ENCODE peak calls at places on chromosome 21, in four cellular contexts. V is K562, M is GM12878, H is HepG2. Q is an unnamed sample.

GRCh38 chr21:44872568-44873355 is 728 bp downstream of the PTTG1IP start:
- DNase-seq in V (peak), M (no peak), H (no peak), Q (no peak)

GRCh38 chr21:42833439-42833815 is 45.9 kb downstream of the WDR4 start:
- DNase-seq in V (peak), M (peak), H (peak), Q (peak)

GRCh38 chr21:26135520-26135919 is 35.0 kb downstream of the APP start:
- DNase-seq in V (no peak), M (no peak), H (no peak), Q (no peak)

GRCh38 chr21:27532081-27532480 is 565.2 kb upstream of the ADAMTS5 start:
- DNase-seq in V (no peak), M (no peak), H (peak), Q (no peak)

GRCh38 chr21:43902441-43902840 is 37.4 kb downstream of the AGPAT3 start:
- DNase-seq in V (peak), M (no peak), H (no peak), Q (no peak)

GRCh38 chr21:43284700-43285099 is 115.9 kb downstream of the CRYAA start:
- DNase-seq in V (no peak), M (no peak), H (no peak), Q (no peak)

GRCh38 chr21:41121785-41122415 is 46.1 kb upstream of the BACE2 start:
- DNase-seq in V (peak), M (peak), H (peak), Q (peak)

GRCh38 chr21:42975886-42976608 is 1.7 kb downstream of the PKNOX1 start:
- DNase-seq in V (no peak), M (no peak), H (no peak), Q (no peak)

GRCh38 chr21:43689556-43690337 is 29.2 kb upstream of the PDXK start:
- DNase-seq in V (no peak), M (no peak), H (no peak), Q (no peak)

GRCh38 chr21:32351428-32351827 is 41.4 kb downstream of the URB1 start:
- DNase-seq in V (no peak), M (no peak), H (no peak), Q (no peak)

GRCh38 chr21:14913576-14914146 is 151.1 kb downstream of the NRIP1 start:
- DNase-seq in V (no peak), M (no peak), H (no peak), Q (no peak)

GRCh38 chr21:17732306-17732705 is 86.8 kb downstream of the C21orf91 start:
- DNase-seq in V (no peak), M (no peak), H (no peak), Q (no peak)

GRCh38 chr21:34813266-34813886 is 144.6 kb downstream of the CLIC6 start:
- DNase-seq in V (no peak), M (no peak), H (no peak), Q (no peak)

GRCh38 chr21:42061866-42062542 is 9.1 kb upstream of the UMODL1 start:
- DNase-seq in V (no peak), M (no peak), H (no peak), Q (no peak)

GRCh38 chr21:31683029-31683428 is 23.5 kb downstream of the SOD1 start:
- DNase-seq in V (no peak), M (no peak), H (no peak), Q (no peak)

GRCh38 chr21:44375281-44375651 is 21.8 kb downstream of the TRPM2 start:
- DNase-seq in V (no peak), M (no peak), H (no peak), Q (no peak)

GRCh38 chr21:42068256-42068545 is 2.9 kb upstream of the UMODL1 start:
- DNase-seq in V (no peak), M (no peak), H (no peak), Q (no peak)

GRCh38 chr21:35048183-35048601 is 910 bp downstream of the RUNX1 start:
- DNase-seq in V (no peak), M (no peak), H (no peak), Q (no peak)

GRCh38 chr21:41215856-41216408 is 48.0 kb downstream of the BACE2 start:
- DNase-seq in V (no peak), M (no peak), H (no peak), Q (no peak)

GRCh38 chr21:32414579-32415358 is 2.3 kb downstream of the EVA1C start:
- DNase-seq in V (peak), M (no peak), H (no peak), Q (no peak)

GRCh38 chr21:25149022-25149421 is 458.3 kb downstream of the MRPL39 start:
- DNase-seq in V (no peak), M (no peak), H (no peak), Q (no peak)

GRCh38 chr21:19029816-19030215 is 626.2 kb upstream of the TMPRSS15 start:
- DNase-seq in V (no peak), M (no peak), H (no peak), Q (no peak)

GRCh38 chr21:36204980-36205379 is 48.4 kb downstream of the DOP1B start:
- DNase-seq in V (no peak), M (no peak), H (no peak), Q (no peak)

GRCh38 chr21:36200089-36200561 is 43.5 kb downstream of the DOP1B start:
- DNase-seq in V (no peak), M (no peak), H (no peak), Q (no peak)

GRCh38 chr21:36205962-36206361 is 49.3 kb downstream of the DOP1B start:
- DNase-seq in V (no peak), M (no peak), H (no peak), Q (no peak)

GRCh38 chr21:36202721-36203602 is 46.3 kb downstream of the DOP1B start:
- DNase-seq in V (no peak), M (no peak), H (no peak), Q (no peak)

DNA sequence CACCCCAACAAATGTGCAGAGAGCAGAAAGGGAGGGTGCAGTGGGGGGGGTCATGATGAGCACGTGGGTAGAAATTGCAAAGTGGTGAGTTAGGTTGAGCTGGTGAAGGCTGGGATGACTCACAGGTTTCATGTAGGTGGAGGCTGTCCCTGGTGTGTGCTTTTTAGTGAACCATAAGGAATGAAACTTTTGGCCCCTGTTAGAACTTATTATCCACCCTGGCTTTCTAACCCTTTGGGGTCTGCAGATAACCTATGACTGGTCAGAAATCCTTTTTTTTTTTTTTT is 46.9 kb downstream of the DOP1B start:
- DNase-seq in V (peak), M (peak), H (peak), Q (no peak)
- TF ChIP-seq ATF3 in V (no peak), M (no peak), H (no peak), Q (no peak)

GRCh38 chr21:28789571-28789970 is 203.1 kb downstream of the LTN1 start:
- DNase-seq in V (peak), M (no peak), H (no peak), Q (no peak)
- H3K4me3 ChIP-seq in V (no peak), M (no peak), H (no peak), Q (no peak)

GRCh38 chr21:45892156-45892919 is 89.2 kb upstream of the COL6A1 start:
- DNase-seq in V (no peak), M (no peak), H (no peak), Q (no peak)

GRCh38 chr21:45893166-45894106 is 88.1 kb upstream of the COL6A1 start:
- DNase-seq in V (no peak), M (no peak), H (no peak), Q (no peak)

GRCh38 chr21:45894891-45895777 is 86.4 kb upstream of the COL6A1 start:
- DNase-seq in V (no peak), M (no peak), H (no peak), Q (no peak)

GRCh38 chr21:45895778-45896370 is 85.7 kb upstream of the COL6A1 start:
- DNase-seq in V (no peak), M (no peak), H (no peak), Q (no peak)

GRCh38 chr21:45894107-45894810 is 87.3 kb upstream of the COL6A1 start:
- DNase-seq in V (no peak), M (no peak), H (no peak), Q (no peak)
- TF ChIP-seq RFX5 in V (no peak), M (no peak), H (no peak), Q (no peak)

DNA sequence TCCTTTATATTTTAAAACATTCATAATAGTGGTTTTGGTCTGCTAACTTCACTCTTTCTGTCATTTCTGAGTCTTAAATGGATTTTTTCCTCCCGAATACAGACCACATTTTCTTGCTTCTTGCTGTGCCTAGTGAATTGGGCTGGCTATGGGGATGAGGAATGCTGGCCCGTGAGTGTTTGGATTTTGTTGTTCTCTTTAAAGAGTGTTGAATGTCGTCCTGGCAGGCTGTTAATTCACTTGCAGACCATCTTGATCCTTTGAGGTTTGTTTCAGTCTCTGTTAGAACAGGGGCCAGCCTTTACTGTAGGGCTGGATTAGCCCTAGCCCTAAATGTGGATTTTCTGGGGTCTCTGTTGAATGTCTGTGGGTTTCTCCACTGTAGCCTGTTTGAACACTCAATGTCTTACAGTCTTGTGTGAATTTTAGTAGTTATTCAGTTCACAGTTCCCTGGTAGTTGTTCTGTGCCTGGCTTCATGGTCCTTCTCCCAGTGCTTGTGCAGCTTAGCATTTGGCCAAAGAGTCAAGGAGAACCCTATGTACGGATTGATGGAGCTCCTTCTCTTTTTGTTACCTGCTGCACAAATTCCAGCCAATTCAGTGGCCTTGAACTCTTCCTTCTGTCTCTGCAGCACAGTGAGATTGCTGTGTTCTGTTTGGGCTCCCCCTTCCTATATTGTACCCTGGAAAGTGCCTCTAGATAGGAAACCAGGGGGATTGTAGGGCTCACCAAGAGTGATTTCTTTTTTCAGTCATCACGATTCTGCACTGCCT is 95.7 kb downstream of the DYRK1A start:
- DNase-seq in V (no peak), M (no peak), H (peak), Q (no peak)
- TF ChIP-seq ATF3 in V (no peak), M (no peak), H (no peak), Q (no peak)